ENCODE peak calls at places on chromosomes 11 and 22, in four cellular contexts. One of them, this sample, is unnamed.

GRCh38 chr11:12164061-12165014 is 53.9 kb downstream of the MICAL2 start:
- DNase-seq in testis: peak; percentile 71
- DNase-seq in CD8-positive, alpha-beta T cell: no peak
- DNase-seq in osteoblast: peak; percentile 79
- DNase-seq in this sample: no peak

GRCh38 chr11:73187854-73188253 is 30.2 kb upstream of the P2RY2 start:
- DNase-seq in CD8-positive, alpha-beta T cell: no peak
- DNase-seq in testis: no peak
- DNase-seq in osteoblast: no peak
- DNase-seq in this sample: no peak

GRCh38 chr22:34847072-34847471 is 218.9 kb upstream of the ISX start:
- DNase-seq in testis: no peak
- DNase-seq in CD8-positive, alpha-beta T cell: no peak
- DNase-seq in osteoblast: no peak
- DNase-seq in this sample: no peak

GRCh38 chr11:108965602-108966001 is 300.7 kb downstream of the DDX10 start:
- DNase-seq in osteoblast: peak; percentile 64
- DNase-seq in testis: no peak
- DNase-seq in CD8-positive, alpha-beta T cell: no peak
- DNase-seq in this sample: no peak

GRCh38 chr11:96551136-96551535 is 161.3 kb downstream of the JRKL start:
- DNase-seq in testis: no peak
- DNase-seq in osteoblast: no peak
- DNase-seq in CD8-positive, alpha-beta T cell: no peak
- DNase-seq in this sample: no peak

GRCh38 chr22:36385491-36386350 is 2.0 kb downstream of the MYH9 start:
- DNase-seq in CD8-positive, alpha-beta T cell: peak; percentile 73
- DNase-seq in osteoblast: peak; percentile 91
- DNase-seq in testis: no peak
- DNase-seq in this sample: no peak

GRCh38 chr11:129828301-129828836 is 12.7 kb downstream of the TMEM45B start:
- DNase-seq in CD8-positive, alpha-beta T cell: no peak
- DNase-seq in testis: no peak
- DNase-seq in osteoblast: no peak
- DNase-seq in this sample: no peak

GRCh38 chr22:33909075-33909458 is 11.2 kb downstream of the LARGE1 start:
- DNase-seq in osteoblast: no peak
- DNase-seq in CD8-positive, alpha-beta T cell: no peak
- DNase-seq in testis: no peak
- DNase-seq in this sample: no peak

GRCh38 chr22:25942989-25943411 is 201.0 kb downstream of the MYO18B start:
- DNase-seq in osteoblast: no peak
- DNase-seq in testis: no peak
- DNase-seq in CD8-positive, alpha-beta T cell: no peak
- DNase-seq in this sample: no peak

GRCh38 chr11:45045692-45046471 is 95.2 kb upstream of the TP53I11 start:
- DNase-seq in testis: peak; percentile 23
- DNase-seq in osteoblast: peak; percentile 88
- DNase-seq in CD8-positive, alpha-beta T cell: no peak
- DNase-seq in this sample: no peak

GRCh38 chr11:65615950-65616574 is 486 bp downstream of the PCNX3 start:
- DNase-seq in testis: peak; percentile 50
- DNase-seq in CD8-positive, alpha-beta T cell: no peak
- DNase-seq in osteoblast: peak; percentile 97
- DNase-seq in this sample: no peak

GRCh38 chr11:22163394-22163797 is 29.5 kb upstream of the ANO5 start:
- DNase-seq in testis: no peak
- DNase-seq in osteoblast: no peak
- DNase-seq in CD8-positive, alpha-beta T cell: no peak
- DNase-seq in this sample: peak; percentile 14

GRCh38 chr11:62604460-62605130 is 2.9 kb upstream of the MTA2 start:
- DNase-seq in CD8-positive, alpha-beta T cell: no peak
- DNase-seq in osteoblast: no peak
- DNase-seq in testis: peak; percentile 59
- DNase-seq in this sample: no peak

GRCh38 chr11:116219171-116219635 is 553.6 kb downstream of the BUD13 start:
- DNase-seq in CD8-positive, alpha-beta T cell: no peak
- DNase-seq in osteoblast: no peak
- DNase-seq in testis: no peak
- DNase-seq in this sample: no peak

GRCh38 chr11:116211166-116211565 is 561.6 kb downstream of the BUD13 start:
- DNase-seq in CD8-positive, alpha-beta T cell: no peak
- DNase-seq in testis: no peak
- DNase-seq in osteoblast: no peak
- DNase-seq in this sample: no peak

GRCh38 chr11:116217441-116217840 is 555.3 kb downstream of the BUD13 start:
- DNase-seq in testis: no peak
- DNase-seq in osteoblast: no peak
- DNase-seq in CD8-positive, alpha-beta T cell: no peak
- DNase-seq in this sample: no peak

GRCh38 chr11:116217006-116217405 is 555.8 kb downstream of the BUD13 start:
- DNase-seq in osteoblast: no peak
- DNase-seq in testis: peak; percentile 72
- DNase-seq in CD8-positive, alpha-beta T cell: no peak
- DNase-seq in this sample: no peak

GRCh38 chr11:116215471-116216113 is 557.2 kb downstream of the BUD13 start:
- DNase-seq in osteoblast: no peak
- DNase-seq in testis: no peak
- DNase-seq in CD8-positive, alpha-beta T cell: no peak
- DNase-seq in this sample: no peak
- TF ChIP-seq CTCF in osteoblast: peak; percentile 9
- TF ChIP-seq CTCF in testis: no peak
- TF ChIP-seq CTCF in CD8-positive, alpha-beta T cell: no peak
- TF ChIP-seq CTCF in this sample: peak; percentile 53

DNA sequence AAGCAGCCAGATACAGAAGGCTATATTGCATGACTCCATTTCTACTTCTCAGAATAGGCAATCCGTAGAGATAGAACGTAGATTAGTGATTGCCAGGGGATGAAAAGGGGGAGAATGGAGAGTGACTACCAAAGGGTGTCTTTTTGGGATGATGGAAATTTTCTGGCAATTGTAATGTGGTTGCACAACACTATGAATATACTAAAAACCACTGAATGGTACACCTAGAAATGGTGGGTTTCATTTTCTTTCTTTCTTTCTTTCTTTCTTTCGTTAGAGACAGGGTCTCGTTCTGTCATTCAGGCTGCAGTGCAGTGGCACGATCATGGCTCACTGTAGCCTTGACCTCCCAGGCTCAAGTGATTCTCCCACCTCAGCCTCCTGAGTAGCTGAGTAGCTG is 54.4 kb downstream of the BID start:
- DNase-seq in CD8-positive, alpha-beta T cell: no peak
- DNase-seq in testis: no peak
- DNase-seq in osteoblast: no peak
- DNase-seq in this sample: no peak
- H3K27me3 ChIP-seq in CD8-positive, alpha-beta T cell: no peaks in the 10 kb centered on the region
- H3K27me3 ChIP-seq in testis: no peaks in the 10 kb centered on the region
- H3K27me3 ChIP-seq in osteoblast: no peaks in the 10 kb centered on the region
- H3K27me3 ChIP-seq in this sample: no peaks in the 10 kb centered on the region

GRCh38 chr11:122788781-122789535 is 49.3 kb upstream of the CRTAM start:
- DNase-seq in testis: no peak
- DNase-seq in CD8-positive, alpha-beta T cell: no peak
- DNase-seq in osteoblast: peak; percentile 34
- DNase-seq in this sample: no peak
- TF ChIP-seq CTCF in testis: no peak
- TF ChIP-seq CTCF in CD8-positive, alpha-beta T cell: no peak
- TF ChIP-seq CTCF in osteoblast: peak; percentile 24
- TF ChIP-seq CTCF in this sample: peak; percentile 11

GRCh38 chr11:74863410-74863809 is 85.5 kb downstream of the XRRA1 start:
- DNase-seq in osteoblast: no peak
- DNase-seq in testis: no peak
- DNase-seq in CD8-positive, alpha-beta T cell: no peak
- DNase-seq in this sample: no peak
- H3K27me3 ChIP-seq in osteoblast: no peaks in the 10 kb centered on the region
- H3K27me3 ChIP-seq in testis: no peaks in the 10 kb centered on the region
- H3K27me3 ChIP-seq in CD8-positive, alpha-beta T cell: no peaks in the 10 kb centered on the region
- H3K27me3 ChIP-seq in this sample: no peaks in the 10 kb centered on the region

GRCh38 chr22:40792451-40792850 is 26.7 kb downstream of the SLC25A17 start:
- DNase-seq in CD8-positive, alpha-beta T cell: no peak
- DNase-seq in testis: no peak
- DNase-seq in osteoblast: no peak
- DNase-seq in this sample: no peak
- TF ChIP-seq CTCF in CD8-positive, alpha-beta T cell: no peak
- TF ChIP-seq CTCF in testis: no peak
- TF ChIP-seq CTCF in osteoblast: no peak
- TF ChIP-seq CTCF in this sample: no peak

DNA sequence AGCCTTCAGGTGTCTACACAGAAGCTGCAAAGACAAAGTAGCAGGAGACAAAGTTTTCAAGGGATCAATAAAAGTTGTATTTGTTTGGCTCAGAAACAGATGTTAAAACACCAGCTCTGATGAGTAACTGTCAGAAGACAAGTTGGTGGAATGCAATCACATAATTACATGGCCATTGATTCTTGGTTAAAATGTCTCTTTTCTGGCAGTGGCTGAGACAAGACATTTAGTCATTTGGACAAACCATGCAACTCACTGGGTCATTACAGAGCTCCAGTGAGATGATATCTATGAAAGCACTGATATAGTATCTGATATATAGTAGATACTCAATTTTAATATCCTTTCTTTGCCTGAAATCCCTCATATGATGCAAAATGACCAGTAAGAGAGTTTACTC is 95.2 kb downstream of the SLC1A2 start:
- DNase-seq in testis: no peak
- DNase-seq in osteoblast: no peak
- DNase-seq in CD8-positive, alpha-beta T cell: no peak
- DNase-seq in this sample: no peak
- H3K27me3 ChIP-seq in testis: no peaks in the 10 kb centered on the region
- H3K27me3 ChIP-seq in osteoblast: no peaks in the 10 kb centered on the region
- H3K27me3 ChIP-seq in CD8-positive, alpha-beta T cell: no peaks in the 10 kb centered on the region
- H3K27me3 ChIP-seq in this sample: no peaks in the 10 kb centered on the region

GRCh38 chr22:27541831-27542230 is 259.7 kb downstream of the MN1 start:
- DNase-seq in CD8-positive, alpha-beta T cell: no peak
- DNase-seq in osteoblast: no peak
- DNase-seq in testis: no peak
- DNase-seq in this sample: no peak

GRCh38 chr22:27546157-27546556 is 255.4 kb downstream of the MN1 start:
- DNase-seq in testis: no peak
- DNase-seq in osteoblast: no peak
- DNase-seq in CD8-positive, alpha-beta T cell: no peak
- DNase-seq in this sample: no peak

GRCh38 chr22:27543460-27543859 is 258.1 kb downstream of the MN1 start:
- DNase-seq in CD8-positive, alpha-beta T cell: no peak
- DNase-seq in testis: no peak
- DNase-seq in osteoblast: no peak
- DNase-seq in this sample: no peak

GRCh38 chr22:27542602-27543001 is 259.0 kb downstream of the MN1 start:
- DNase-seq in testis: no peak
- DNase-seq in CD8-positive, alpha-beta T cell: no peak
- DNase-seq in osteoblast: no peak
- DNase-seq in this sample: no peak

DNA sequence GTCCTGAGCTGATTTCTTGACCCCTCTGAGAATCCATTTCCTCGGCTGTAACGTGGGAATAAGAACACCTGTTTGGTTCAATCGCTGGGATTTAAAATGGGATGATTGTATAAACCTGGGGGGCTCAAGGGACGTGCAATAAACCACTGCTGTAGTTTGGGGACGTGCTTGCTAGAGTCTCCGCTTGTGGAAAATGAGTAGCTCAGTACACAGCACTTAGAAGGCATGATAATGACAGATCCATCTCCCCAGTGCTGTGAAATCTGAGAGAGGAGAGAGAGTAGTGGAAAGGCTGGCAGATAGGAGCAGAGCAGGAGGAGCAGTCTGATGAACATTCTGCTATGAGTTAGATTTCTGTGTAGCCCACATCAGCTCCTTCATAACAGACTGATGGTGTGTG is 256.5 kb downstream of the MN1 start:
- DNase-seq in testis: no peak
- DNase-seq in CD8-positive, alpha-beta T cell: no peak
- DNase-seq in osteoblast: no peak
- DNase-seq in this sample: no peak
- TF ChIP-seq CTCF in testis: no peak
- TF ChIP-seq CTCF in CD8-positive, alpha-beta T cell: no peak
- TF ChIP-seq CTCF in osteoblast: no peak
- TF ChIP-seq CTCF in this sample: no peak